ENCODE peak calls at places on chromosome 21, in eight cellular contexts. F, J, O, N, B, P, C and U are unnamed samples.

GRCh38 chr21:42155045-42155855 is 63.7 kb upstream of the ABCG1 start:
- DNase-seq in O (peak; percentile 54), P (no peak), N (no peak), J (no peak), F (no peak), C (no peak), B (no peak), U (no peak)

GRCh38 chr21:42040411-42041180 is 30.4 kb upstream of the ZBTB21 start:
- DNase-seq in O (no peak), N (peak; percentile 58), C (peak; percentile 79), J (no peak), B (no peak), F (peak; percentile 99), P (peak; percentile 24), U (no peak)

GRCh38 chr21:21175798-21176334 is 177.7 kb downstream of the NCAM2 start:
- DNase-seq in J (no peak), C (no peak), F (no peak), B (no peak), O (no peak), P (no peak), N (no peak), U (no peak)

GRCh38 chr21:36087362-36088138 is 17.7 kb downstream of the CBR1 start:
- DNase-seq in O (no peak), P (no peak), J (no peak), F (no peak), C (no peak), B (no peak), N (no peak), U (no peak)

GRCh38 chr21:43192501-43193081 is 23.8 kb downstream of the CRYAA start:
- DNase-seq in B (no peak), N (no peak), O (peak; percentile 44), F (no peak), J (no peak), P (no peak), C (peak; percentile 36), U (no peak)

GRCh38 chr21:38819719-38820147 is 14.0 kb downstream of the ETS2 start:
- DNase-seq in J (no peak), C (no peak), P (peak; percentile 75), B (no peak), N (no peak), O (no peak), F (peak; percentile 56), U (no peak)

GRCh38 chr21:33747420-33747819 is 105.1 kb downstream of the ITSN1 start:
- DNase-seq in J (no peak), O (no peak), P (no peak), F (no peak), C (no peak), B (no peak), N (no peak), U (no peak)

GRCh38 chr21:15301736-15302135 is 236.9 kb upstream of the NRIP1 start:
- DNase-seq in B (no peak), F (no peak), N (no peak), J (no peak), O (no peak), P (no peak), C (no peak), U (no peak)

GRCh38 chr21:31326478-31327247 is 17.4 kb downstream of the TIAM1 start:
- DNase-seq in O (no peak), B (peak; percentile 38), J (no peak), P (no peak), C (no peak), F (no peak), N (no peak), U (no peak)

GRCh38 chr21:41213081-41213480 is 45.1 kb downstream of the BACE2 start:
- DNase-seq in O (no peak), N (no peak), B (no peak), C (no peak), P (no peak), J (no peak), F (no peak), U (no peak)

GRCh38 chr21:20971296-20971921 is 26.8 kb upstream of the NCAM2 start:
- DNase-seq in C (no peak), B (no peak), O (no peak), P (no peak), F (peak; percentile 74), N (no peak), J (no peak), U (peak; percentile 73)

GRCh38 chr21:42319368-42319767 is 4.2 kb upstream of the TFF3 start:
- DNase-seq in N (peak; percentile 0), F (no peak), O (no peak), C (no peak), B (peak; percentile 32), P (no peak), J (no peak), U (no peak)

GRCh38 chr21:21268885-21269284 is 270.7 kb downstream of the NCAM2 start:
- DNase-seq in P (no peak), C (no peak), F (no peak), N (no peak), J (no peak), O (no peak), B (no peak), U (no peak)

GRCh38 chr21:42794551-42794950 is 84.8 kb downstream of the WDR4 start:
- DNase-seq in O (no peak), C (no peak), J (no peak), N (no peak), B (no peak), P (no peak), F (no peak), U (no peak)

GRCh38 chr21:34807146-34807880 is 138.5 kb downstream of the CLIC6 start:
- DNase-seq in N (no peak), O (no peak), P (no peak), C (peak; percentile 88), F (peak; percentile 94), J (no peak), B (no peak), U (peak; percentile 92)

GRCh38 chr21:18772404-18772803 is 368.8 kb upstream of the TMPRSS15 start:
- DNase-seq in J (no peak), O (no peak), B (no peak), F (peak; percentile 29), N (no peak), C (no peak), P (no peak), U (no peak)

GRCh38 chr21:15355066-15355465 is 290.3 kb upstream of the NRIP1 start:
- DNase-seq in C (no peak), O (no peak), B (no peak), J (no peak), P (no peak), N (no peak), F (no peak), U (peak; percentile 33)

GRCh38 chr21:44727757-44728156 is 16.4 kb upstream of the TSPEAR start:
- DNase-seq in J (no peak), O (no peak), B (no peak), F (no peak), N (no peak), P (no peak), C (no peak), U (no peak)

GRCh38 chr21:44728716-44729115 is 17.3 kb upstream of the TSPEAR start:
- DNase-seq in F (no peak), P (no peak), C (no peak), N (no peak), B (no peak), O (no peak), J (no peak), U (no peak)

GRCh38 chr21:44726803-44727202 is 15.4 kb upstream of the TSPEAR start:
- DNase-seq in B (no peak), P (no peak), F (no peak), O (no peak), N (no peak), J (no peak), C (no peak), U (no peak)

GRCh38 chr21:44729336-44730027 is 18.1 kb upstream of the TSPEAR start:
- DNase-seq in F (no peak), C (no peak), J (no peak), O (peak; percentile 57), B (no peak), P (no peak), N (no peak), U (no peak)

DNA sequence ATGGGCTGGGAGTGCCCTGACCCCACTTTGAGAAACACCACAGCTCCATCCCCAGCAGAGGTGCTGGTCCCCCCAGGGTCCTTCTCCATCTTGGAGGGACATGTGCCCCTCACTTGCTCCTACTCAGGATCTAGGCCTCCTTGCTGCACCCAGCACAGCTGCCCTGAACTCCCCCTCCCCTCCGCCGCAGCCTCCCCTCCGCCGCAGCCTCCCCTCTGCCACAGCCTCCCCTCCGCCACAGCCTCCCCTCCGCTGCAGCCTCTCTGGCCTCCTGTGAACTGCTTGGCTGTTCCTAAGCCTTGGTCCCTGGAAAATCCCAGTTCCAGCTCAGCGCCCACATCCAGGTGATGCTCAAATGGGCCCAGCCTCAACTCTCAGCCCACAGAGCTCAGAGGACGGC is 15.9 kb upstream of the TSPEAR start:
- DNase-seq in B (no peak), F (no peak), O (peak; percentile 57), N (no peak), C (no peak), P (no peak), J (no peak), U (no peak)
- H3K27me3 ChIP-seq in B (no peaks in the 10 kb centered on the region), F (peaks cover 14% of the 10 kb centered on the region), O (peaks cover 57% of the 10 kb centered on the region), N (no peaks in the 10 kb centered on the region), C (peaks cover 45% of the 10 kb centered on the region), P (peaks cover 57% of the 10 kb centered on the region), J (no peaks in the 10 kb centered on the region), U (peaks cover 7% of the 10 kb centered on the region)

GRCh38 chr21:45543371-45543709 is 1.1 kb upstream of the SLC19A1 start:
- DNase-seq in P (peak; percentile 43), N (peak; percentile 19), B (no peak), J (no peak), O (no peak), C (peak; percentile 47), F (no peak), U (no peak)
- H3K4me3 ChIP-seq in P (peak overlapping the region; percentile 59), N (no peak overlapping the region), B (peak overlapping the region; percentile 96), J (no peak overlapping the region), O (no peak overlapping the region), C (no peak overlapping the region), F (no peak overlapping the region), U (no peak overlapping the region)

GRCh38 chr21:46077674-46078101 is 20.2 kb upstream of the COL6A2 start:
- DNase-seq in O (peak; percentile 51), C (no peak), J (peak; percentile 77), N (peak; percentile 14), P (peak; percentile 40), F (no peak), B (peak; percentile 3), U (no peak)
- TF ChIP-seq CTCF in O (no peak), C (no peak), J (no peak), N (no peak), P (no peak), F (no peak), B (no peak), U (no peak)

GRCh38 chr21:26845066-26845749 is at the start of gene ADAMTS1:
- DNase-seq in N (peak; percentile 97), J (no peak), F (peak; percentile 96), P (peak; percentile 82), O (peak; percentile 88), C (peak; percentile 77), B (peak; percentile 31), U (peak; percentile 95)

GRCh38 chr21:26843912-26844257 is 1.3 kb downstream of the ADAMTS1 start:
- DNase-seq in F (peak; percentile 62), J (no peak), O (no peak), P (no peak), C (no peak), N (no peak), B (no peak), U (peak; percentile 66)

GRCh38 chr21:26842300-26842699 is 2.9 kb downstream of the ADAMTS1 start:
- DNase-seq in B (no peak), O (no peak), C (no peak), N (no peak), J (no peak), P (no peak), F (peak; percentile 61), U (no peak)

GRCh38 chr21:26844258-26845065 is 747 bp downstream of the ADAMTS1 start:
- DNase-seq in J (no peak), F (peak; percentile 52), N (peak; percentile 61), B (no peak), O (peak; percentile 74), C (no peak), P (peak; percentile 57), U (peak; percentile 61)

GRCh38 chr21:26842976-26843911 is 2.0 kb downstream of the ADAMTS1 start:
- DNase-seq in N (peak; percentile 96), O (peak; percentile 90), P (peak; percentile 84), B (peak; percentile 25), J (no peak), C (peak; percentile 87), F (peak; percentile 97), U (peak; percentile 83)
- H3K27me3 ChIP-seq in N (no peaks in the 10 kb centered on the region), O (peaks cover 4% of the 10 kb centered on the region), P (peaks cover 22% of the 10 kb centered on the region), B (no peaks in the 10 kb centered on the region), J (no peaks in the 10 kb centered on the region), C (peaks cover 17% of the 10 kb centered on the region), F (no peaks in the 10 kb centered on the region), U (no peaks in the 10 kb centered on the region)